ENCODE peak calls at places on chromosomes 13 and 19, in five cellular contexts. X is gastrocnemius medialis, M is endothelial cell, A is fibroblast of pulmonary artery, V is GM12865. L is an unnamed sample.

GRCh38 chr13:74064805-74065204 is 69.4 kb downstream of the KLF12 start:
- DNase-seq in X (no peak), M (no peak), A (no peak), V (no peak), L (no peak)

GRCh38 chr19:5648464-5648863 is 25.6 kb downstream of the SAFB start:
- DNase-seq in X (no peak), M (no peak), A (no peak), V (no peak), L (no peak)

GRCh38 chr13:52713894-52714293 is 25.7 kb downstream of the CNMD start:
- DNase-seq in X (peak; percentile 18), M (no peak), A (peak; percentile 29), V (no peak), L (no peak)

GRCh38 chr19:1045247-1045603 is 5.3 kb downstream of the ABCA7 start:
- DNase-seq in X (no peak), M (no peak), A (no peak), V (peak; percentile 86), L (peak; percentile 87)

GRCh38 chr19:5498817-5499535 is 43.8 kb downstream of the ZNRF4 start:
- DNase-seq in X (no peak), M (no peak), A (no peak), V (no peak), L (no peak)

GRCh38 chr19:43526884-43527859 is at the start of gene ETHE1:
- DNase-seq in X (peak; percentile 61), M (peak; percentile 78), A (peak; percentile 50), V (peak; percentile 84), L (peak; percentile 86)

GRCh38 chr13:113859311-113860050 is 4.4 kb downstream of the GAS6 start:
- DNase-seq in X (no peak), M (no peak), A (no peak), V (no peak), L (no peak)

GRCh38 chr13:105087941-105088340 is 1447.5 kb downstream of the EFNB2 start:
- DNase-seq in X (no peak), M (no peak), A (no peak), V (no peak), L (no peak)

GRCh38 chr19:39052846-39053245 is 20.5 kb upstream of the FBXO27 start:
- DNase-seq in X (no peak), M (no peak), A (no peak), V (no peak), L (no peak)

GRCh38 chr19:9877775-9878510 is 42.8 kb downstream of the PIN1 start:
- DNase-seq in X (no peak), M (no peak), A (peak; percentile 29), V (peak; percentile 14), L (no peak)

GRCh38 chr13:33109319-33109718 is 93.1 kb downstream of the KL start:
- DNase-seq in X (no peak), M (no peak), A (no peak), V (peak; percentile 81), L (no peak)

GRCh38 chr13:50846861-50847475 is 3.5 kb upstream of the DLEU7 start:
- DNase-seq in X (no peak), M (no peak), A (no peak), V (peak; percentile 39), L (no peak)

GRCh38 chr13:50616101-50616500 is 227.4 kb downstream of the DLEU7 start:
- DNase-seq in X (no peak), M (no peak), A (peak; percentile 55), V (no peak), L (no peak)

GRCh38 chr13:99053636-99054233 is 75.9 kb upstream of the DOCK9 start:
- DNase-seq in X (no peak), M (no peak), A (no peak), V (no peak), L (no peak)

GRCh38 chr19:10505583-10506229 is 2.5 kb upstream of the KEAP1 start:
- DNase-seq in X (no peak), M (peak; percentile 80), A (peak; percentile 72), V (peak; percentile 85), L (no peak)

GRCh38 chr19:1746401-1747284 is 6.7 kb upstream of the ONECUT3 start:
- DNase-seq in X (no peak), M (no peak), A (peak; percentile 52), V (peak; percentile 21), L (no peak)

GRCh38 chr13:77034883-77035282 is 7.9 kb upstream of the FBXL3 start:
- DNase-seq in X (no peak), M (no peak), A (peak; percentile 29), V (no peak), L (no peak)

GRCh38 chr19:4781851-4782250 is 9.7 kb upstream of the FEM1A start:
- DNase-seq in X (no peak), M (no peak), A (no peak), V (no peak), L (no peak)

GRCh38 chr13:110471833-110472162 is 89.7 kb downstream of the RAB20 start:
- DNase-seq in X (peak; percentile 40), M (no peak), A (peak; percentile 56), V (peak; percentile 93), L (peak; percentile 85)

GRCh38 chr13:78121459-78122348 is 203.1 kb upstream of the EDNRB start:
- DNase-seq in X (peak; percentile 6), M (peak; percentile 41), A (peak; percentile 88), V (peak; percentile 80), L (peak; percentile 4)

GRCh38 chr13:112353856-112354255 is 22.3 kb upstream of the SPACA7 start:
- DNase-seq in X (no peak), M (no peak), A (no peak), V (no peak), L (no peak)

GRCh38 chr13:33281951-33282595 is 3.5 kb downstream of the STARD13 start:
- DNase-seq in X (no peak), M (no peak), A (peak; percentile 41), V (no peak), L (no peak)

GRCh38 chr13:114038211-114038613 is 64.3 kb upstream of the C13orf46 start:
- DNase-seq in X (no peak), M (no peak), A (no peak), V (no peak), L (no peak)

GRCh38 chr13:50080856-50081105 is 65.5 kb downstream of the KCNRG start:
- DNase-seq in X (no peak), M (no peak), A (peak; percentile 44), V (peak; percentile 54), L (no peak)

GRCh38 chr19:2816641-2817040 is 3.0 kb upstream of the ZNF554 start:
- DNase-seq in X (no peak), M (no peak), A (no peak), V (no peak), L (no peak)

GRCh38 chr13:21638319-21639282 is 32.3 kb upstream of the FGF9 start:
- DNase-seq in X (no peak), M (peak; percentile 24), A (peak; percentile 43), V (peak; percentile 47), L (no peak)

GRCh38 chr19:46489445-46490272 is 6.0 kb downstream of the PNMA8B start:
- DNase-seq in X (no peak), M (no peak), A (peak; percentile 70), V (no peak), L (no peak)

GRCh38 chr19:56125806-56126590 is 4.9 kb upstream of the ZNF787 start:
- DNase-seq in X (no peak), M (no peak), A (no peak), V (no peak), L (no peak)

GRCh38 chr13:67048084-67048792 is 181.9 kb downstream of the PCDH9 start:
- DNase-seq in X (no peak), M (peak; percentile 5), A (peak; percentile 96), V (peak; percentile 6), L (no peak)

GRCh38 chr19:31354316-31354715 is 5.1 kb upstream of the TSHZ3 start:
- DNase-seq in X (no peak), M (no peak), A (no peak), V (no peak), L (no peak)

GRCh38 chr19:31355330-31356289 is 6.4 kb upstream of the TSHZ3 start:
- DNase-seq in X (no peak), M (no peak), A (no peak), V (no peak), L (no peak)

GRCh38 chr19:31354919-31355318 is 5.7 kb upstream of the TSHZ3 start:
- DNase-seq in X (no peak), M (peak; percentile 38), A (no peak), V (no peak), L (no peak)

GRCh38 chr19:31357315-31357673 is 8.1 kb upstream of the TSHZ3 start:
- DNase-seq in X (no peak), M (no peak), A (no peak), V (no peak), L (no peak)

GRCh38 chr19:31356587-31357314 is 7.5 kb upstream of the TSHZ3 start:
- DNase-seq in X (no peak), M (peak; percentile 66), A (no peak), V (no peak), L (no peak)
- TF ChIP-seq CTCF in X (no peak), M (peak; percentile 61), A (no peak), V (no peak), L (no peak)

DNA sequence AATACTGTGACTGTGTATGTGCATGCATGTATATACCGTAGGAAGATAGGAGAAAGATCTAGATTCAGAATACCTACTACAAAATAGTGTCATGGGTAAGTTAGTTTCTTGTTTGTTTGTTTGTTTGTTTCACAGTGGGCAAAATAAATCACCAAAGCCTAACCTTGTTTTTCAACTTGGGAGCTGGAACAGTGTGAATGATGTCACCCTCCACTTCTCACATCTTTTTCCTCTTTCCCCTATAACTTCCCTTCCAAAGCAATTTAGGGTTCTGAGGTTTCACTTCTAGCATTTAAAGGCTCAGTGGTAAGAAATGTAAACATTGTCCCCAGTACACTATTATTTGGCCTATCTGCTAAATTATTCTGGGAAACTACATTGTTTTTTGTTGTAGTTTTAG is 5.4 kb downstream of the KCTD4 start:
- DNase-seq in X (no peak), M (no peak), A (no peak), V (no peak), L (no peak)
- TF ChIP-seq CTCF in X (no peak), M (no peak), A (no peak), V (no peak), L (no peak)

DNA sequence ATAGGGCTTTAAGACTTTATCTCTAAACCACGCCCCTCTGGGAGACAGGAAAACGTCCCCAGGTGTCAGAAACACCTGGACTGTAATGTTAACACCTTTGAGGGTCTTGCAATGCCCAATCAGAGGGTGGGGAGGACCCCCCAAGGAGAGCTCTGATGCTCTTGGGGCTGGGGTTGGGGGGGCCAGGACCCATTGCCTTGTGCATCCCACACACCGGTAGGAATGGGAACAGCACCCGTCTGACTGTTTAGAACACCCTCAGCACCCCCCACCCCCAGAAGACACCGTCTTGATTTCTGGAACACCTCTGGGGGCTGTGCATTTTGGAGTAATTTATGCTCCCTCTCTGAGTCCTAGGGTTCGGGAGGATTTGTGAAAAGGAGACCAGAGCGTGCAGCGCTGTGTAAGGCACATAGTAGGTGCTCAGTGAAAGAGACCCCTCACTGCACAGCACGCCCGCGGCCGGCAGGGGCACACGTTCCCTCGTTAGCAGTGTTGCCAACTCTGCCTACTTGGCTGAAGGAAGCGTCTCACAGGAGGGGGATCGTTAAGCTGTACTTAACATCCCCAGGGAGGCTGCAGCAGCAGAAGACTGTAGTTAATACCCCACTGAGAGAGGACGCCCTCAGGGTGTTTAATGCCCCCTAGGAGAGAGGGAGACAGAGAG is 2.8 kb upstream of the ERFL start:
- DNase-seq in X (no peak), M (no peak), A (no peak), V (peak; percentile 46), L (no peak)
- TF ChIP-seq CTCF in X (no peak), M (peak; percentile 56), A (peak; percentile 49), V (peak; percentile 51), L (peak; percentile 62)

DNA sequence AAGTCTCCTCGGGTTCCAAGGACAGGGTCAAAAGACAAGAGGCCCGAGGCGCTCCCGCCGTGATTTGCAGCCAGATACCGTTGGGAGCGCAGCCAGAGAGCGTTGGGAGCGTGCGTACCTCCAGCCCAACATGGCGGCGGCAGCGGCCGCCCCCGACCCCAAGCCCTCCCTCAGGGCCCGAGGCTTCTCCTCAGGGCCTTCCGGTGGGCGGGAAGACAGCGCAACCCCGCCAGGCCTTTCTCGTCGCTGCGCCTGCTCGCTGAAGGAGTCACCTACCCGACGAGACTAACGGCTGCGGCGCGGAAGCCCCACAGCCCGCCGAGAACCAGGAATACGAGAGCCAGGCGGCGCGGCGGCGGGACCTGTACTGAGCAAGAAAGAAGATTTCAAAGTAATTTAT is 3.2 kb upstream of the ZNF850 start:
- DNase-seq in X (no peak), M (no peak), A (no peak), V (no peak), L (no peak)
- TF ChIP-seq CTCF in X (no peak), M (no peak), A (no peak), V (no peak), L (no peak)